ENCODE peak calls at places on chromosomes 4 and X, in ten cellular contexts. D, B, H, J, F, S, M, P, O and R are unnamed samples.

GRCh38 chr4:47662975-47663374 is 174.9 kb downstream of the CORIN start:
- DNase-seq in D (no peak), F (no peak), J (no peak), M (no peak), S (no peak), H (no peak), B (no peak), O (no peak), P (no peak), R (no peak)

GRCh38 chr4:41745292-41746024 is 3.1 kb downstream of the PHOX2B start:
- DNase-seq in M (no peak), O (no peak), J (no peak), H (peak), F (no peak), S (no peak), D (peak), P (no peak), B (no peak), R (no peak)

GRCh38 chr4:121256346-121256745 is 92.2 kb upstream of the TNIP3 start:
- DNase-seq in F (peak), M (peak), H (no peak), D (peak), P (peak), S (no peak), O (no peak), B (no peak), J (no peak), R (no peak)

GRCh38 chr4:70788733-70789132 is 51.0 kb downstream of the GRSF1 start:
- DNase-seq in S (no peak), B (no peak), O (no peak), H (no peak), J (no peak), D (no peak), F (no peak), M (no peak), P (no peak), R (no peak)

GRCh38 chrX:154352466-154352865 is 22.0 kb downstream of the FLNA start:
- DNase-seq in P (peak), B (peak), O (no peak), S (no peak), D (no peak), H (no peak), F (no peak), M (no peak), J (no peak), R (no peak)

GRCh38 chrX:18573556-18573955 is 98.4 kb downstream of the RS1 start:
- DNase-seq in P (no peak), J (no peak), H (no peak), B (no peak), D (no peak), S (no peak), M (no peak), O (no peak), F (no peak), R (no peak)

GRCh38 chrX:12866451-12867377 is at the start of gene TLR7:
- DNase-seq in M (no peak), H (no peak), S (no peak), B (no peak), F (no peak), D (no peak), O (no peak), P (no peak), J (no peak), R (no peak)

GRCh38 chr4:25863347-25863784 is 578 bp upstream of the SEL1L3 start:
- DNase-seq in P (peak), H (peak), M (no peak), F (no peak), O (peak), D (peak), J (peak), S (no peak), B (peak), R (no peak)

GRCh38 chr4:27791640-27792039 is 931.0 kb downstream of the STIM2 start:
- DNase-seq in B (no peak), S (no peak), J (no peak), F (no peak), P (peak), H (no peak), M (peak), O (no peak), D (no peak), R (no peak)

GRCh38 chr4:109826719-109827118 is 1.1 kb upstream of the RRH start:
- DNase-seq in J (no peak), H (no peak), P (peak), M (peak), O (no peak), S (no peak), B (no peak), D (peak), F (no peak), R (no peak)

GRCh38 chrX:71652405-71652804 is 14.9 kb upstream of the LOC101059915 start:
- DNase-seq in B (no peak), P (peak), M (peak), D (no peak), O (no peak), S (peak), J (peak), F (peak), H (no peak), R (no peak)

GRCh38 chrX:23478561-23478960 is 143.9 kb downstream of the PTCHD1 start:
- DNase-seq in O (no peak), D (no peak), M (no peak), P (no peak), B (no peak), H (no peak), S (no peak), F (no peak), J (no peak), R (no peak)

GRCh38 chr4:41542526-41543270 is 4.7 kb downstream of the LIMCH1 start:
- DNase-seq in F (no peak), S (no peak), B (no peak), P (peak), D (no peak), O (no peak), M (no peak), J (no peak), H (no peak), R (no peak)

GRCh38 chr4:150318971-150319370 is 240.7 kb downstream of the DCLK2 start:
- DNase-seq in M (no peak), J (no peak), B (no peak), D (no peak), S (no peak), H (no peak), F (no peak), P (no peak), O (no peak), R (no peak)

GRCh38 chr4:180028682-180029081 is 2214.5 kb upstream of the TENM3 start:
- DNase-seq in S (no peak), F (no peak), D (no peak), J (peak), B (no peak), P (no peak), M (peak), O (peak), H (no peak), R (no peak)

GRCh38 chrX:46574941-46575381 is 1.4 kb downstream of the CHST7 start:
- DNase-seq in D (peak), F (no peak), P (peak), M (no peak), O (peak), H (peak), J (no peak), S (no peak), B (peak), R (no peak)

GRCh38 chrX:70444326-70445196 is at the start of gene DLG3:
- DNase-seq in O (no peak), H (peak), S (no peak), J (no peak), F (no peak), B (no peak), P (peak), M (peak), D (peak), R (no peak)

GRCh38 chr4:80840396-80840795 is 190.1 kb upstream of the BMP3 start:
- DNase-seq in D (no peak), F (no peak), M (no peak), H (no peak), B (no peak), P (peak), S (no peak), J (no peak), O (no peak), R (no peak)

GRCh38 chr4:10020871-10021676 is at the start of gene SLC2A9:
- DNase-seq in F (no peak), B (no peak), P (peak), D (no peak), S (peak), J (no peak), H (no peak), M (no peak), O (no peak), R (no peak)

GRCh38 chr4:128570380-128570779 is 239.1 kb upstream of the JADE1 start:
- DNase-seq in O (peak), F (no peak), J (peak), S (peak), M (peak), B (no peak), D (no peak), H (no peak), P (peak), R (no peak)

GRCh38 chrX:118179718-118180117 is 63.1 kb upstream of the KLHL13 start:
- DNase-seq in J (no peak), H (no peak), O (no peak), M (no peak), D (no peak), S (no peak), P (no peak), F (no peak), B (no peak), R (no peak)

GRCh38 chrX:118182050-118182449 is 65.4 kb upstream of the KLHL13 start:
- DNase-seq in D (no peak), B (no peak), J (no peak), O (no peak), H (no peak), P (no peak), S (no peak), M (peak), F (no peak), R (no peak)

GRCh38 chrX:118181030-118181429 is 64.4 kb upstream of the KLHL13 start:
- DNase-seq in S (no peak), P (peak), J (no peak), M (peak), D (no peak), O (no peak), F (peak), B (no peak), H (no peak), R (no peak)

GRCh38 chrX:118179161-118179560 is 62.6 kb upstream of the KLHL13 start:
- DNase-seq in B (no peak), O (no peak), H (no peak), F (no peak), D (no peak), P (no peak), S (no peak), M (no peak), J (no peak), R (no peak)

GRCh38 chrX:118183606-118184005 is 67.0 kb upstream of the KLHL13 start:
- DNase-seq in D (no peak), H (no peak), B (no peak), M (no peak), S (no peak), F (no peak), O (no peak), P (no peak), J (no peak), R (no peak)
- TF ChIP-seq CTCF in D (peak), H (no peak), B (peak), M (peak), S (no peak), F (no peak), O (no peak), P (no peak), J (no peak), R (peak)

GRCh38 chr4:173357939-173358338 is 12.8 kb upstream of the SAP30 start:
- DNase-seq in O (no peak), J (no peak), D (no peak), P (no peak), B (no peak), H (no peak), F (no peak), S (no peak), M (no peak), R (no peak)

GRCh38 chr4:173365359-173365996 is 5.3 kb upstream of the SAP30 start:
- DNase-seq in O (no peak), P (no peak), M (no peak), B (no peak), F (no peak), H (no peak), S (no peak), D (no peak), J (no peak), R (no peak)

GRCh38 chr4:173362666-173363065 is 8.1 kb upstream of the SAP30 start:
- DNase-seq in J (peak), M (no peak), B (no peak), P (no peak), F (no peak), S (no peak), O (no peak), H (no peak), D (no peak), R (no peak)

GRCh38 chr4:173360587-173361221 is 10.1 kb upstream of the SAP30 start:
- DNase-seq in O (no peak), B (no peak), F (no peak), P (peak), S (no peak), D (no peak), M (peak), H (no peak), J (no peak), R (no peak)
- TF ChIP-seq CTCF in O (peak), B (peak), F (peak), P (peak), S (no peak), D (no peak), M (peak), H (no peak), J (peak), R (peak)

DNA sequence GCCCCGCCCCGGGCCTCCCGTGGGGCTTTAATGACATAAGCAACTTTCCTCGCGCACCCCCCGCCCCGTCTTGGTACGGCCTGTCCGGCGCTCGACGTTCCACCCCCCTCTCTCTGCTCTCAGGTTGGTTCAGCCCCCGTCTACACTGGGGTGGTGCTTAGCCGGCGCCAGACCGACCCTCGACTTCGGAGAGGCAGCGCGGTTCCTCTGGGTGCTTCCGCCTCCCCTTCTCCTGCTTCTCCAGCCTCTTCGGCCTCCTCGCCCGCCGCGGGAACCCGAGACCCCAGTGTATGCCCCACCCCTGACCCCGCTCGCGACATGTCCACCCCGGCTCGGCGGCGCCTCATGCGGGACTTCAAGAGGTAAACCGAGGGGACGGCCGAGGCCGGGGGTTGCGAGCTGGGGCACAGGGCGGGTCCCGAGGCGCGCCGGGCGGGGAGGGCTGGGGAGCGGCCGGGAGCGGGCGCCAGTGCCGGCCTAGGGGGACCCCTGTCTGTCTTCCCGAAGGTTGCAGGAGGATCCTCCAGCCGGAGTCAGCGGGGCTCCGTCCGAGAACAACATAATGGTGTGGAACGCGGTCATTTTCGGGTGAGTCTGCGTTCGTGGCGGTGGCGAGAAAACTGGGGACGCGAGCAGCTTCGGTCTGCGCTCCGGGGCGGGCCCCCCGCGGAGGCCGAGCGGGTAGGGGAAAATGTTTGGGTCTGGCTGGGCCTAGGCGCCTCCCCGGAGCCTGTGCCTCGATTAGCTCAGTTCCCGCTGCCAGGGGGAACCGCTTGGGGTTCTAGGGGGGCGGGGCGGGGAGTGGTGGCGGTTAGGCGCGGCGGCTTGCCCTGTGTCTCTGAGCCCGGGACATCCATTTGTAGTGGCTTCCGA is at the start of gene UBE2A:
- DNase-seq in F (peak), D (peak), B (peak), H (peak), M (peak), O (peak), J (peak), P (peak), S (peak), R (peak)
- TF ChIP-seq CTCF in F (peak), D (peak), B (peak), H (no peak), M (peak), O (peak), J (peak), P (peak), S (peak), R (peak)

GRCh38 chr4:5963611-5964010 is 54.6 kb downstream of the C4orf50 start:
- DNase-seq in M (no peak), F (no peak), S (no peak), O (no peak), D (no peak), B (peak), P (no peak), J (no peak), H (no peak), R (no peak)
- TF ChIP-seq CTCF in M (no peak), F (no peak), S (no peak), O (no peak), D (no peak), B (no peak), P (no peak), J (no peak), H (no peak), R (peak)

GRCh38 chr4:30722092-30722915 is 2.1 kb downstream of the PCDH7 start:
- DNase-seq in B (no peak), S (no peak), J (no peak), M (no peak), F (no peak), P (no peak), H (peak), O (no peak), D (no peak), R (peak)
- TF ChIP-seq CTCF in B (no peak), S (no peak), J (no peak), M (no peak), F (no peak), P (no peak), H (no peak), O (peak), D (no peak), R (peak)

GRCh38 chrX:140141444-140142029 is 176.2 kb upstream of the CXorf66 start:
- DNase-seq in H (no peak), J (peak), S (peak), D (peak), B (no peak), P (peak), M (peak), F (no peak), O (no peak), R (no peak)
- TF ChIP-seq CTCF in H (peak), J (peak), S (peak), D (peak), B (peak), P (peak), M (peak), F (peak), O (peak), R (peak)